ENCODE peak calls at places on chromosomes 12 and 14, in six cellular contexts. Z is left ventricle myocardium inferior, D is stomach, A is OCI-LY7, K is endodermal cell, O is fibroblast of lung. E is an unnamed sample.

GRCh38 chr12:87930033-87930432 is 99.2 kb downstream of the C12orf50 start:
- DNase-seq in Z (no peak), D (no peak), A (no peak), K (no peak), O (peak), E (peak)

GRCh38 chr12:69056743-69057515 is 124.0 kb upstream of the CPM start:
- DNase-seq in Z (no peak), D (no peak), A (no peak), K (no peak), O (peak), E (peak)

GRCh38 chr12:14994610-14995009 is 21.8 kb downstream of the PDE6H start:
- DNase-seq in Z (no peak), D (no peak), A (no peak), K (no peak), O (peak), E (peak)

GRCh38 chr14:56310643-56311042 is 192.4 kb downstream of the PELI2 start:
- DNase-seq in Z (no peak), D (no peak), A (no peak), K (no peak), O (peak), E (peak)

GRCh38 chr12:68271346-68271745 is 17.9 kb upstream of the IL22 start:
- DNase-seq in Z (no peak), D (no peak), A (no peak), K (no peak), O (peak), E (peak)

GRCh38 chr12:1791104-1791927 is 29.0 kb upstream of the LRTM2 start:
- DNase-seq in Z (no peak), D (peak), A (peak), K (peak), O (peak), E (peak)

GRCh38 chr12:111277570-111277969 is 91.3 kb downstream of the PHETA1 start:
- DNase-seq in Z (no peak), D (no peak), A (no peak), K (no peak), O (no peak), E (no peak)

GRCh38 chr12:102376781-102377180 is 103.6 kb downstream of the IGF1 start:
- DNase-seq in Z (no peak), D (no peak), A (no peak), K (no peak), O (no peak), E (no peak)

GRCh38 chr12:112906712-112907414 is at the start of gene OAS1:
- DNase-seq in Z (no peak), D (peak), A (peak), K (no peak), O (peak), E (peak)

GRCh38 chr12:114018669-114019068 is 52.5 kb upstream of the RBM19 start:
- DNase-seq in Z (no peak), D (no peak), A (no peak), K (no peak), O (no peak), E (no peak)

GRCh38 chr14:88005978-88006851 is 1.3 kb downstream of the GPR65 start:
- DNase-seq in Z (no peak), D (no peak), A (peak), K (no peak), O (peak), E (no peak)

GRCh38 chr12:58008658-58009057 is 67.3 kb downstream of the ATP23 start:
- DNase-seq in Z (no peak), D (no peak), A (no peak), K (no peak), O (no peak), E (no peak)

GRCh38 chr12:12272869-12273268 is 6.0 kb upstream of the LRP6 start:
- DNase-seq in Z (no peak), D (no peak), A (no peak), K (no peak), O (peak), E (peak)

GRCh38 chr12:108728820-108729611 is 2.3 kb downstream of the CORO1C start:
- DNase-seq in Z (no peak), D (no peak), A (no peak), K (no peak), O (peak), E (peak)

GRCh38 chr14:41609704-41610183 is 3.1 kb downstream of the LRFN5 start:
- DNase-seq in Z (peak), D (no peak), A (no peak), K (peak), O (peak), E (peak)
- TF ChIP-seq CTCF in Z (no peak), D (no peak), A (no peak), K (peak), O (peak), E (no peak)

DNA sequence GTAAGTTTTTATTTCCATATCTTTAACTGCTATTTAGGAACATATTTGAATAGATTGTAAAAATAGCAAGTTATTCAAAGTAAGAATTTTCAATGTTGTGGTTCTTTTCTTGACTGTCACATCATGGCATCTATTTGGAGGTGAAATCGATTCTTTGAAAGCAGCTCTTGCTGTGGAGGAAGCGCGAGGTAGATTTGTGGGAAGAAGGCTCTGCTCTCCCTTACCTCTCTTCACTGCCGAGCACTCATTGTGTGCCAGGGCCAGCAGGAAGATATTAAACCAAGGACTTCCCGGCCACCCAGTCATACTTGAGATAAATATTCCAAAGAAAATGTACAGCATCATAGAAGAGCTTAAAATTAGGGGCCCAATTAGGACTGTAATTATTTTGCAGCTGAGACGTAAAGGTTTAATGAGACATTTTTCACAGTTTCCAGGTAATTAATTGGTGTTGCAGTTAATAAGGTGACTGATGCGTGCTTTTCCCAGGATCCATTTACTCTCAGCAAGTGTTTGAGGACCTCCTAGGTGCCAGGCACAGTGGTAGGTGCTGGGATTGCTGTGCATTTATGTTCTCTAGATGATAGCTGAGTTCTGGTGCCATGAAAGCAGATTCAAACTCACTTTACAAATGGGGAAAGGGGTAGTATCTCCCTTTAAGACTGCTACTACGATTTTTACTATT is 89.2 kb upstream of the DYNC1H1 start:
- DNase-seq in Z (no peak), D (no peak), A (no peak), K (no peak), O (no peak), E (no peak)
- H3K4me3 ChIP-seq in Z (no peak), D (no peak), A (peak), K (no peak), O (no peak), E (no peak)

GRCh38 chr14:36451346-36452065 is 68.5 kb downstream of the NKX2-1 start:
- DNase-seq in Z (no peak), D (no peak), A (no peak), K (no peak), O (no peak), E (no peak)

GRCh38 chr14:36454599-36455240 is 65.3 kb downstream of the NKX2-1 start:
- DNase-seq in Z (no peak), D (no peak), A (no peak), K (no peak), O (no peak), E (no peak)

GRCh38 chr14:36452850-36453249 is 67.2 kb downstream of the NKX2-1 start:
- DNase-seq in Z (no peak), D (no peak), A (no peak), K (no peak), O (no peak), E (no peak)

GRCh38 chr14:36450550-36450949 is 69.5 kb downstream of the NKX2-1 start:
- DNase-seq in Z (no peak), D (no peak), A (no peak), K (peak), O (no peak), E (no peak)

GRCh38 chr14:36449903-36450302 is 70.1 kb downstream of the NKX2-1 start:
- DNase-seq in Z (no peak), D (no peak), A (no peak), K (no peak), O (no peak), E (no peak)
- TF ChIP-seq CTCF in Z (no peak), D (no peak), A (no peak), K (no peak), O (no peak), E (no peak)

GRCh38 chr12:3201741-3202500 is 124.7 kb downstream of the TSPAN9 start:
- DNase-seq in Z (peak), D (no peak), A (no peak), K (peak), O (no peak), E (no peak)

GRCh38 chr12:3200032-3200617 is 122.9 kb downstream of the TSPAN9 start:
- DNase-seq in Z (peak), D (peak), A (no peak), K (peak), O (peak), E (peak)

GRCh38 chr12:3199551-3200031 is 122.4 kb downstream of the TSPAN9 start:
- DNase-seq in Z (no peak), D (no peak), A (no peak), K (peak), O (peak), E (peak)

GRCh38 chr12:3202734-3203446 is 125.7 kb downstream of the TSPAN9 start:
- DNase-seq in Z (no peak), D (peak), A (peak), K (peak), O (no peak), E (peak)

GRCh38 chr12:3200779-3201738 is 123.9 kb downstream of the TSPAN9 start:
- DNase-seq in Z (no peak), D (no peak), A (no peak), K (peak), O (no peak), E (no peak)
- H3K4me3 ChIP-seq in Z (peak), D (peak), A (no peak), K (peak), O (peak), E (peak)

DNA sequence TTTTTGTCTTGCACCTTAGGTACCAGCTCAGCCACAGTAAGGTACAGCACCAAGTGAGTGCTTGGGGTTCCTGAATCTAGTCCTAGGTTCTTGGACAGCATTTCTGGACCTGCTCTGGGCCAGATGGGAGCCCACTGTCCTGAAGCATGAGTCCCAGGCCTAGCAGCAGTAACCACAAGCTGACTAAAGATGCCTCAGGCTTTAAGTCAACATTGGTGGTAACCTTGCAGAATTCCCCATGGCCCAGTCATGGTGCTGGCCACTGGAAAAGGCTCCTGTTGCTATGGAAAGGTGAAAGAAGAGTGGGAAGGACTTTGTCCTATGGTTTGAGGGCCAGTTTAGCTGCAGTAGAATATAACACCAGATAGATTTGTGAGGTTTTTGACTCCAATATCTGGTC is 86.9 kb upstream of the CLEC14A start:
- DNase-seq in Z (no peak), D (no peak), A (no peak), K (no peak), O (peak), E (no peak)
- TF ChIP-seq CTCF in Z (no peak), D (no peak), A (no peak), K (no peak), O (no peak), E (no peak)

GRCh38 chr12:91685917-91686316 is 459.7 kb downstream of the BTG1 start:
- DNase-seq in Z (no peak), D (no peak), A (no peak), K (no peak), O (peak), E (peak)

GRCh38 chr12:91690521-91690920 is 455.1 kb downstream of the BTG1 start:
- DNase-seq in Z (no peak), D (no peak), A (no peak), K (no peak), O (no peak), E (no peak)

GRCh38 chr12:91681751-91682150 is 463.9 kb downstream of the BTG1 start:
- DNase-seq in Z (no peak), D (no peak), A (no peak), K (no peak), O (no peak), E (no peak)

DNA sequence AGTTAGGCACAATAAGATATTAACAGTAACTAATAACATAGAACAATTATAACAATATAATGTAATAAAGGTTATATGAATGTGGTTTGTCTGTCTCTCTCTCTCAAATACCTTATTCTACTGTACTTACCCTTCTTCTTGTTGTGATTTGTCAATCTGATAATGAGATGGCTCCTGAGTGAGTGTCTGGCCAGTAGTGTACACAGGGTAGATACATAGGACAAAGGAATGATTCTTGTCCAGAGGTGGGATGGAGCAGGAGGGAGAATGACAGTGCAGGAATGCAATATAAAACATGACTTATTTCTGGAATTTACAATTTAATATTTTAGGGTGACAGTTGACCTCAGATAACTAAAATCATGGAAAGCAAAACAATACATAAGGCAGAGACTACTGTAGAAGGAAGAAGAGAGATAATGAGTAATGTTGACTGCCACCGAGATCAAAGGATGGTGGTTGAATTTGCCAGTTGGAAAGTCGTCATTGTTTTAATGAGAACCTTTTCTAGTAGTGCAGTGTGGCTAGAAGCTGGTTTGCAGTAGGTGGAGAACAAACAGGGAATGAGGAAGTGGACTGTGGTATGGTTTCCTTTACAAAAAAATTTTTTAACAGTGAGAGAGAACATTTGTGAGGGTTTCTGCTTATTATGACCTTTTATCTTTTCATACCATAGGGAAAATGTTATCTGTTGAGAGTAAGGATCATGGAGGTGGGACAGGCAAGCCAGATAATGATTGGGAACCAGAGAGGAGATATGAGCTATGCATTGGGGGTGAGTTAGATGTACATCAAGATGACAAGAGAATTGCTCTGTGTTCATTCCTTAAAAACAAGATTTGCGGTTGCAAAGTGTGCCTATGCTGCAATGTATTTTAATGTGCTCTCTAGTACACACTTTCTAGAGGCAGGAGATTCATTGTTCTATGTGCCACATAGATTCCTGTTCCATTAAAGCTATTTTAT is 458.3 kb downstream of the BTG1 start:
- DNase-seq in Z (no peak), D (no peak), A (no peak), K (no peak), O (peak), E (no peak)
- H3K4me3 ChIP-seq in Z (no peak), D (no peak), A (no peak), K (no peak), O (no peak), E (no peak)

DNA sequence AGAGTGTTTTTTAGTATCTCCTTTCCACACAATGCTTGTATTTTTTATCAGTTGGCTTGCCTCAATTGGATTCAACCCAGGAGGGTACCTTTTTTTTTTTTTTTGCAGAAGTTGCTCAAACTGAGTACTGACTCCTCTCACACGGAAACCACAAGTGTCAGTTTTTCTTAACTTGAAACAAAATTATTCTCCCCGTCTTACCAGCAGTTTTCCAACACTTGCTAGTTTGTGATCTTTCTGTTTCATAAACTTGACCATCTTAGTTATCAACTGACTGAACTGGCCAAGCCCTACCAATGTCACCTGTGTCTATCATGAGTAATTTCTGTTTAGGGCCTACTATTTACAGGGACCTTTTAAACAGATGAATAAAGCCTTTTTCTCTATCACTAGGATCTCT is 34.1 kb upstream of the ITPR2 start:
- DNase-seq in Z (no peak), D (no peak), A (no peak), K (no peak), O (no peak), E (no peak)
- TF ChIP-seq CTCF in Z (no peak), D (no peak), A (no peak), K (no peak), O (no peak), E (no peak)

GRCh38 chr12:49903700-49904423 is at the start of gene FAIM2:
- DNase-seq in Z (peak), D (no peak), A (no peak), K (peak), O (peak), E (peak)

GRCh38 chr12:49902399-49903350 is 1.0 kb downstream of the FAIM2 start:
- DNase-seq in Z (no peak), D (no peak), A (no peak), K (peak), O (no peak), E (no peak)

GRCh38 chr12:49904601-49905000 is 901 bp upstream of the FAIM2 start:
- DNase-seq in Z (no peak), D (no peak), A (no peak), K (no peak), O (no peak), E (no peak)

GRCh38 chr12:49901986-49902385 is 1.7 kb downstream of the FAIM2 start:
- DNase-seq in Z (no peak), D (no peak), A (no peak), K (no peak), O (no peak), E (no peak)

GRCh38 chr12:49903351-49903699 is 375 bp downstream of the FAIM2 start:
- DNase-seq in Z (no peak), D (no peak), A (no peak), K (no peak), O (no peak), E (no peak)
- H3K4me3 ChIP-seq in Z (peak), D (peak), A (no peak), K (no peak), O (peak), E (peak)

DNA sequence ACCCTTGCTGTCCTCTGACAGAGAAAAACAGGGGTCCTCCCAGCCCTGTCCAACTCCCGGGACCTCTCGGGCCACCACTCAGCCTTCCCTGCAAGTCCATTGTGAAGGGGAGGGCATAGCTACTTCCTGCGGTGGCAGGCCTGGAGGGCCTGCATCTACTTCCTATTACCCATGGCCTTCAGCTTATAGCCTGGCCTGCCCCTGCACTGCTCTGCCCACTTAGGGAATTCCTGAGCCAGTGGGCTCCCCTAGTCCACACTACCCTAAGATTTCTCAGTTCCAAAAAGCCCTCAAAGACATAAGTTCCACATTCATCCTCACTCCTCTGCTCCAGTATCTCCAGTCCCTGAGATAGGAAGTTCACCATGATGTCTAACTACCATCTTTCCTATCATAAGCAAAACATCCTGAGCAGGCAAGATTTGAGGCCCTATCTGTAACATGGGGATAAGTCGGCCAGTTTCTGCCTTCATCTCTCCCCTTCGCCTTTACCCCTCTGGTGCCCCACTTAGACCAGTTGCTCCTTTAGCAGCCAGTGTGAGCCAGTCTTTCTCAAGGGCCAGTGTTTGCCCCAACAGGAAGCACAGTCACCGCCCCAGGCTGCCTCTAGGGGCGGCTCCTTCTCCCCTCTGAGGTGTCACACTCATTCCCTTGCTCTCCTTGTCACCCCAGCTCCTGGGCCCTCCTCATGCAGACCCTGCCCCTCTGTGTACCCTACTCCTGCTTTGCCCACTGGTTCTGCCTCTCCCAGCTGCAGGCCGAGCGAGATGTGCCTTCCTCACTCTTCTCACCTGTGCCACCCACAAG is 10.9 kb downstream of the HDAC7 start:
- DNase-seq in Z (no peak), D (no peak), A (peak), K (peak), O (no peak), E (no peak)
- TF ChIP-seq CTCF in Z (no peak), D (no peak), A (peak), K (peak), O (peak), E (peak)